ENCODE peak calls at places on chromosomes 12 and 14, in six cellular contexts. One of them, this sample, is unnamed.
A peak's percentile ranks its signal among the peaks of the same experiment; 100 is the strongest.

GRCh38 chr12:122389677-122390076 is 32.8 kb downstream of the CLIP1 start:
- DNase-seq in AG20443: no peak
- DNase-seq in adrenal gland: no peak
- DNase-seq in RCC 7860: no peak
- DNase-seq in activated T-helper 1 cell treated with Interleukin-2 at 50 U/mL for 16 hours: no peak
- DNase-seq in right cardiac atrium: no peak
- DNase-seq in this sample: no peak

GRCh38 chr12:116161588-116161987 is 115.9 kb downstream of the MED13L start:
- DNase-seq in AG20443: no peak
- DNase-seq in adrenal gland: no peak
- DNase-seq in RCC 7860: no peak
- DNase-seq in activated T-helper 1 cell treated with Interleukin-2 at 50 U/mL for 16 hours: no peak
- DNase-seq in right cardiac atrium: no peak
- DNase-seq in this sample: no peak

GRCh38 chr12:73076760-73077159 is 804.6 kb downstream of the TRHDE start:
- DNase-seq in AG20443: no peak
- DNase-seq in adrenal gland: no peak
- DNase-seq in RCC 7860: no peak
- DNase-seq in activated T-helper 1 cell treated with Interleukin-2 at 50 U/mL for 16 hours: no peak
- DNase-seq in right cardiac atrium: no peak
- DNase-seq in this sample: no peak

GRCh38 chr12:59808317-59808910 is 212.6 kb downstream of the SLC16A7 start:
- DNase-seq in AG20443: peak; percentile 47
- DNase-seq in adrenal gland: no peak
- DNase-seq in RCC 7860: peak; percentile 12
- DNase-seq in activated T-helper 1 cell treated with Interleukin-2 at 50 U/mL for 16 hours: no peak
- DNase-seq in right cardiac atrium: no peak
- DNase-seq in this sample: no peak

GRCh38 chr12:5088586-5089264 is 45.0 kb downstream of the KCNA5 start:
- DNase-seq in AG20443: peak; percentile 81
- DNase-seq in adrenal gland: no peak
- DNase-seq in RCC 7860: peak; percentile 99
- DNase-seq in activated T-helper 1 cell treated with Interleukin-2 at 50 U/mL for 16 hours: no peak
- DNase-seq in right cardiac atrium: peak; percentile 68
- DNase-seq in this sample: no peak

GRCh38 chr12:92297932-92298681 is 152.5 kb upstream of the BTG1 start:
- DNase-seq in AG20443: peak; percentile 76
- DNase-seq in adrenal gland: no peak
- DNase-seq in RCC 7860: no peak
- DNase-seq in activated T-helper 1 cell treated with Interleukin-2 at 50 U/mL for 16 hours: no peak
- DNase-seq in right cardiac atrium: no peak
- DNase-seq in this sample: no peak

GRCh38 chr14:99235578-99235977 is 36.4 kb downstream of the BCL11B start:
- DNase-seq in AG20443: no peak
- DNase-seq in adrenal gland: no peak
- DNase-seq in RCC 7860: no peak
- DNase-seq in activated T-helper 1 cell treated with Interleukin-2 at 50 U/mL for 16 hours: no peak
- DNase-seq in right cardiac atrium: no peak
- DNase-seq in this sample: no peak

GRCh38 chr12:13288501-13288900 is 92.0 kb downstream of the EMP1 start:
- DNase-seq in AG20443: no peak
- DNase-seq in adrenal gland: no peak
- DNase-seq in RCC 7860: no peak
- DNase-seq in activated T-helper 1 cell treated with Interleukin-2 at 50 U/mL for 16 hours: no peak
- DNase-seq in right cardiac atrium: no peak
- DNase-seq in this sample: no peak

GRCh38 chr12:74317741-74318140 is 219.9 kb upstream of the ATXN7L3B start:
- DNase-seq in AG20443: no peak
- DNase-seq in adrenal gland: no peak
- DNase-seq in RCC 7860: no peak
- DNase-seq in activated T-helper 1 cell treated with Interleukin-2 at 50 U/mL for 16 hours: no peak
- DNase-seq in right cardiac atrium: no peak
- DNase-seq in this sample: no peak

GRCh38 chr14:94028450-94028826 is 2.3 kb downstream of the OTUB2 start:
- DNase-seq in AG20443: no peak
- DNase-seq in adrenal gland: no peak
- DNase-seq in RCC 7860: peak; percentile 46
- DNase-seq in activated T-helper 1 cell treated with Interleukin-2 at 50 U/mL for 16 hours: peak; percentile 19
- DNase-seq in right cardiac atrium: peak; percentile 29
- DNase-seq in this sample: no peak

GRCh38 chr14:101719708-101720107 is 41.8 kb upstream of the PPP2R5C start:
- DNase-seq in AG20443: no peak
- DNase-seq in adrenal gland: no peak
- DNase-seq in RCC 7860: no peak
- DNase-seq in activated T-helper 1 cell treated with Interleukin-2 at 50 U/mL for 16 hours: no peak
- DNase-seq in right cardiac atrium: peak; percentile 66
- DNase-seq in this sample: no peak

GRCh38 chr12:109762071-109762672 is 48.5 kb downstream of the FAM222A start:
- DNase-seq in AG20443: no peak
- DNase-seq in adrenal gland: peak; percentile 12
- DNase-seq in RCC 7860: no peak
- DNase-seq in activated T-helper 1 cell treated with Interleukin-2 at 50 U/mL for 16 hours: no peak
- DNase-seq in right cardiac atrium: peak; percentile 28
- DNase-seq in this sample: no peak

GRCh38 chr12:120925740-120926563 is 21.8 kb upstream of the SPPL3 start:
- DNase-seq in AG20443: no peak
- DNase-seq in adrenal gland: no peak
- DNase-seq in RCC 7860: no peak
- DNase-seq in activated T-helper 1 cell treated with Interleukin-2 at 50 U/mL for 16 hours: no peak
- DNase-seq in right cardiac atrium: no peak
- DNase-seq in this sample: no peak

GRCh38 chr12:50411051-50411660 is 10.5 kb downstream of the LARP4 start:
- DNase-seq in AG20443: no peak
- DNase-seq in adrenal gland: no peak
- DNase-seq in RCC 7860: no peak
- DNase-seq in activated T-helper 1 cell treated with Interleukin-2 at 50 U/mL for 16 hours: no peak
- DNase-seq in right cardiac atrium: no peak
- DNase-seq in this sample: no peak

GRCh38 chr12:94500831-94501567 is 41.3 kb upstream of the CEP83 start:
- DNase-seq in AG20443: no peak
- DNase-seq in adrenal gland: peak; percentile 20
- DNase-seq in RCC 7860: no peak
- DNase-seq in activated T-helper 1 cell treated with Interleukin-2 at 50 U/mL for 16 hours: no peak
- DNase-seq in right cardiac atrium: no peak
- DNase-seq in this sample: no peak

GRCh38 chr12:18799561-18799960 is 61.6 kb downstream of the CAPZA3 start:
- DNase-seq in AG20443: no peak
- DNase-seq in adrenal gland: no peak
- DNase-seq in RCC 7860: no peak
- DNase-seq in activated T-helper 1 cell treated with Interleukin-2 at 50 U/mL for 16 hours: no peak
- DNase-seq in right cardiac atrium: no peak
- DNase-seq in this sample: no peak

GRCh38 chr14:36516719-36517241 is 3.3 kb downstream of the NKX2-1 start:
- DNase-seq in AG20443: no peak
- DNase-seq in adrenal gland: no peak
- DNase-seq in RCC 7860: no peak
- DNase-seq in activated T-helper 1 cell treated with Interleukin-2 at 50 U/mL for 16 hours: no peak
- DNase-seq in right cardiac atrium: no peak
- DNase-seq in this sample: no peak

GRCh38 chr12:110546339-110546738 is 36.8 kb downstream of the PPTC7 start:
- DNase-seq in AG20443: peak; percentile 71
- DNase-seq in adrenal gland: no peak
- DNase-seq in RCC 7860: peak; percentile 63
- DNase-seq in activated T-helper 1 cell treated with Interleukin-2 at 50 U/mL for 16 hours: no peak
- DNase-seq in right cardiac atrium: no peak
- DNase-seq in this sample: no peak

GRCh38 chr14:68789798-68790655 is 2.8 kb downstream of the ZFP36L1 start:
- DNase-seq in AG20443: no peak
- DNase-seq in adrenal gland: peak; percentile 50
- DNase-seq in RCC 7860: peak; percentile 17
- DNase-seq in activated T-helper 1 cell treated with Interleukin-2 at 50 U/mL for 16 hours: no peak
- DNase-seq in right cardiac atrium: peak; percentile 80
- DNase-seq in this sample: peak; percentile 32

GRCh38 chr12:14836336-14837210 is 6.8 kb downstream of the ART4 start:
- DNase-seq in AG20443: peak; percentile 59
- DNase-seq in adrenal gland: peak; percentile 37
- DNase-seq in RCC 7860: peak; percentile 88
- DNase-seq in activated T-helper 1 cell treated with Interleukin-2 at 50 U/mL for 16 hours: no peak
- DNase-seq in right cardiac atrium: no peak
- DNase-seq in this sample: no peak

GRCh38 chr12:10753066-10753465 is 29.9 kb upstream of the YBX3 start:
- DNase-seq in AG20443: peak; percentile 46
- DNase-seq in adrenal gland: no peak
- DNase-seq in RCC 7860: no peak
- DNase-seq in activated T-helper 1 cell treated with Interleukin-2 at 50 U/mL for 16 hours: no peak
- DNase-seq in right cardiac atrium: no peak
- DNase-seq in this sample: no peak